ENCODE peak calls at places on chromosomes 6 and 20, in six cellular contexts. One of them, this sample, is unnamed.

GRCh38 chr6:4902363-4902762 is 101.5 kb downstream of the RPP40 start:
- DNase-seq in heart left ventricle: no peak
- DNase-seq in hepatocyte: no peak
- DNase-seq in CD8-positive, alpha-beta T cell: no peak
- DNase-seq in astrocyte of the cerebellum: no peak
- DNase-seq in neural progenitor cell: no peak
- DNase-seq in this sample: no peak

GRCh38 chr20:34825530-34826362 is at the start of gene NCOA6:
- DNase-seq in heart left ventricle: peak; percentile 92
- DNase-seq in hepatocyte: peak; percentile 93
- DNase-seq in CD8-positive, alpha-beta T cell: peak; percentile 87
- DNase-seq in astrocyte of the cerebellum: peak; percentile 26
- DNase-seq in neural progenitor cell: peak; percentile 82
- DNase-seq in this sample: peak; percentile 75

GRCh38 chr20:48983423-48984400 is 62.2 kb downstream of the ARFGEF2 start:
- DNase-seq in heart left ventricle: peak; percentile 37
- DNase-seq in hepatocyte: peak; percentile 54
- DNase-seq in CD8-positive, alpha-beta T cell: no peak
- DNase-seq in astrocyte of the cerebellum: peak; percentile 65
- DNase-seq in neural progenitor cell: no peak
- DNase-seq in this sample: peak; percentile 93

GRCh38 chr20:48178607-48179006 is 393.3 kb upstream of the SULF2 start:
- DNase-seq in heart left ventricle: no peak
- DNase-seq in hepatocyte: no peak
- DNase-seq in CD8-positive, alpha-beta T cell: no peak
- DNase-seq in astrocyte of the cerebellum: no peak
- DNase-seq in neural progenitor cell: peak; percentile 77
- DNase-seq in this sample: no peak

GRCh38 chr20:25005220-25005619 is 12.7 kb upstream of the APMAP start:
- DNase-seq in heart left ventricle: no peak
- DNase-seq in hepatocyte: no peak
- DNase-seq in CD8-positive, alpha-beta T cell: no peak
- DNase-seq in astrocyte of the cerebellum: peak; percentile 76
- DNase-seq in neural progenitor cell: no peak
- DNase-seq in this sample: no peak

GRCh38 chr20:50804453-50805348 is 9.8 kb downstream of the BCAS4 start:
- DNase-seq in heart left ventricle: no peak
- DNase-seq in hepatocyte: no peak
- DNase-seq in CD8-positive, alpha-beta T cell: peak; percentile 36
- DNase-seq in astrocyte of the cerebellum: no peak
- DNase-seq in neural progenitor cell: no peak
- DNase-seq in this sample: no peak

GRCh38 chr6:113858067-113858604 is 991 bp downstream of the MARCKS start:
- DNase-seq in heart left ventricle: peak; percentile 43
- DNase-seq in hepatocyte: peak; percentile 68
- DNase-seq in CD8-positive, alpha-beta T cell: no peak
- DNase-seq in astrocyte of the cerebellum: no peak
- DNase-seq in neural progenitor cell: peak; percentile 69
- DNase-seq in this sample: peak; percentile 41

GRCh38 chr6:39102024-39102820 is 12.8 kb downstream of the SAYSD1 start:
- DNase-seq in heart left ventricle: no peak
- DNase-seq in hepatocyte: peak; percentile 76
- DNase-seq in CD8-positive, alpha-beta T cell: no peak
- DNase-seq in astrocyte of the cerebellum: peak; percentile 52
- DNase-seq in neural progenitor cell: peak; percentile 80
- DNase-seq in this sample: peak; percentile 4

GRCh38 chr6:80465513-80465912 is 359.0 kb downstream of the BCKDHB start:
- DNase-seq in heart left ventricle: no peak
- DNase-seq in hepatocyte: no peak
- DNase-seq in CD8-positive, alpha-beta T cell: no peak
- DNase-seq in astrocyte of the cerebellum: no peak
- DNase-seq in neural progenitor cell: no peak
- DNase-seq in this sample: no peak

GRCh38 chr6:2875840-2876207 is 27.3 kb downstream of the SERPINB9 start:
- DNase-seq in heart left ventricle: peak; percentile 30
- DNase-seq in hepatocyte: no peak
- DNase-seq in CD8-positive, alpha-beta T cell: peak; percentile 61
- DNase-seq in astrocyte of the cerebellum: no peak
- DNase-seq in neural progenitor cell: peak; percentile 34
- DNase-seq in this sample: no peak

GRCh38 chr6:143549630-143550268 is 38.2 kb upstream of the FUCA2 start:
- DNase-seq in heart left ventricle: no peak
- DNase-seq in hepatocyte: peak; percentile 58
- DNase-seq in CD8-positive, alpha-beta T cell: no peak
- DNase-seq in astrocyte of the cerebellum: no peak
- DNase-seq in neural progenitor cell: no peak
- DNase-seq in this sample: no peak

GRCh38 chr6:128275030-128275429 is 245.4 kb downstream of the PTPRK start:
- DNase-seq in heart left ventricle: no peak
- DNase-seq in hepatocyte: no peak
- DNase-seq in CD8-positive, alpha-beta T cell: no peak
- DNase-seq in astrocyte of the cerebellum: no peak
- DNase-seq in neural progenitor cell: no peak
- DNase-seq in this sample: peak; percentile 41

GRCh38 chr6:130624046-130624445 is 203.2 kb upstream of the SMLR1 start:
- DNase-seq in heart left ventricle: no peak
- DNase-seq in hepatocyte: no peak
- DNase-seq in CD8-positive, alpha-beta T cell: no peak
- DNase-seq in astrocyte of the cerebellum: no peak
- DNase-seq in neural progenitor cell: no peak
- DNase-seq in this sample: no peak

GRCh38 chr6:160215232-160215631 is 43.4 kb downstream of the SLC22A2 start:
- DNase-seq in heart left ventricle: no peak
- DNase-seq in hepatocyte: no peak
- DNase-seq in CD8-positive, alpha-beta T cell: no peak
- DNase-seq in astrocyte of the cerebellum: no peak
- DNase-seq in neural progenitor cell: no peak
- DNase-seq in this sample: no peak

GRCh38 chr6:125791151-125791819 is 525 bp downstream of the NCOA7 start:
- DNase-seq in heart left ventricle: peak; percentile 38
- DNase-seq in hepatocyte: peak; percentile 71
- DNase-seq in CD8-positive, alpha-beta T cell: peak; percentile 44
- DNase-seq in astrocyte of the cerebellum: no peak
- DNase-seq in neural progenitor cell: peak; percentile 27
- DNase-seq in this sample: peak; percentile 80

GRCh38 chr6:38065734-38066133 is 246.2 kb downstream of the ZFAND3 start:
- DNase-seq in heart left ventricle: no peak
- DNase-seq in hepatocyte: no peak
- DNase-seq in CD8-positive, alpha-beta T cell: no peak
- DNase-seq in astrocyte of the cerebellum: no peak
- DNase-seq in neural progenitor cell: no peak
- DNase-seq in this sample: no peak

GRCh38 chr6:83119742-83120300 is 52.4 kb downstream of the DOP1A start:
- DNase-seq in heart left ventricle: no peak
- DNase-seq in hepatocyte: no peak
- DNase-seq in CD8-positive, alpha-beta T cell: no peak
- DNase-seq in astrocyte of the cerebellum: no peak
- DNase-seq in neural progenitor cell: no peak
- DNase-seq in this sample: no peak

GRCh38 chr6:41698350-41698781 is 37.0 kb downstream of the TFEB start:
- DNase-seq in heart left ventricle: peak; percentile 52
- DNase-seq in hepatocyte: no peak
- DNase-seq in CD8-positive, alpha-beta T cell: no peak
- DNase-seq in astrocyte of the cerebellum: peak; percentile 76
- DNase-seq in neural progenitor cell: peak; percentile 27
- DNase-seq in this sample: peak; percentile 95

GRCh38 chr6:41702089-41702745 is 33.2 kb downstream of the TFEB start:
- DNase-seq in heart left ventricle: no peak
- DNase-seq in hepatocyte: no peak
- DNase-seq in CD8-positive, alpha-beta T cell: no peak
- DNase-seq in astrocyte of the cerebellum: no peak
- DNase-seq in neural progenitor cell: no peak
- DNase-seq in this sample: no peak

GRCh38 chr6:41699063-41699462 is 36.3 kb downstream of the TFEB start:
- DNase-seq in heart left ventricle: no peak
- DNase-seq in hepatocyte: no peak
- DNase-seq in CD8-positive, alpha-beta T cell: no peak
- DNase-seq in astrocyte of the cerebellum: no peak
- DNase-seq in neural progenitor cell: no peak
- DNase-seq in this sample: no peak

GRCh38 chr6:41702771-41703494 is 32.5 kb downstream of the TFEB start:
- DNase-seq in heart left ventricle: no peak
- DNase-seq in hepatocyte: no peak
- DNase-seq in CD8-positive, alpha-beta T cell: no peak
- DNase-seq in astrocyte of the cerebellum: no peak
- DNase-seq in neural progenitor cell: no peak
- DNase-seq in this sample: no peak

DNA sequence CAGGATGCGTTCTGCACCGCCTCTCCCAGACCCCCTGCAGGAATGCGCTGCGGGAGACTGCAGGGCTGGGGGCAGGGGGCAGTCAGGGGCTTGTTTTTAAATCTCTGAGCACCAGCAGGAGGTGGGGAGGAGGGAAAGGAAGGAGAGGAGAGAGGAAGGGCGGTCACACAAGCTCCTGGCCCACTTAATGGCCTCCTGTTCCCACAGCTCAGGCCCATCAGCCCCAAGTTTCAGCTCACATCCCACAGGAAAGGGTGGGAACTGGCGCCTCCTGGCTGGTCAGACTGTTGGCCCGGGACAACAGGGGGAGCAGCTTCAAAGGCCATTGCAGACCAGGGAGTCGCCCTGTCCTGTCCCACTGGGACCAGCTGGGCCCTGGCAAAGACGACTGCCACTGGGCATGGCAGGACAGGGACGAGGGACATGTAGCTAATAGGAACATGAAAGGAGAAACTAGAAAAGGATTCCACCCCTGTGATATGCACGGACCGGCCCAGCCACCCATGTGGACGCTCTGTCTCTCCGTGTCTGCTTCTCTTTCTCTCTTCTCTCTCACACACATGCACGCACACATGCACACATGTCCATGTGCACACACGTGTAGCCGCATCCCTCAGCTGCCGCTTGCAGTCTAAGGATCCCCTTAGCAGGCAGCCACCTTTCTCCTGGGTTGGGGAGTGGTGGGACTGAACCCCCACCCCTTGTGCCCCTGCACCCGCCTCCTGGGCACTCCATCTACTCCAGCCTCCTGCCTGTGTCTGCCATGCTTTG is 34.6 kb downstream of the TFEB start:
- DNase-seq in heart left ventricle: peak; percentile 59
- DNase-seq in hepatocyte: no peak
- DNase-seq in CD8-positive, alpha-beta T cell: no peak
- DNase-seq in astrocyte of the cerebellum: no peak
- DNase-seq in neural progenitor cell: peak; percentile 23
- DNase-seq in this sample: no peak
- TF ChIP-seq CTCF in heart left ventricle: peak; percentile 40
- TF ChIP-seq CTCF in hepatocyte: no peak
- TF ChIP-seq CTCF in CD8-positive, alpha-beta T cell: no peak
- TF ChIP-seq CTCF in astrocyte of the cerebellum: no peak
- TF ChIP-seq CTCF in neural progenitor cell: peak; percentile 5
- TF ChIP-seq CTCF in this sample: no peak

GRCh38 chr6:106085687-106085983 is 501 bp upstream of the PRDM1 start:
- DNase-seq in heart left ventricle: no peak
- DNase-seq in hepatocyte: no peak
- DNase-seq in CD8-positive, alpha-beta T cell: no peak
- DNase-seq in astrocyte of the cerebellum: no peak
- DNase-seq in neural progenitor cell: no peak
- DNase-seq in this sample: no peak

GRCh38 chr6:106087548-106088325 is 1.6 kb downstream of the PRDM1 start:
- DNase-seq in heart left ventricle: peak; percentile 59
- DNase-seq in hepatocyte: no peak
- DNase-seq in CD8-positive, alpha-beta T cell: no peak
- DNase-seq in astrocyte of the cerebellum: peak; percentile 57
- DNase-seq in neural progenitor cell: peak; percentile 72
- DNase-seq in this sample: peak; percentile 75

GRCh38 chr6:106085984-106086832 is at the start of gene PRDM1:
- DNase-seq in heart left ventricle: peak; percentile 77
- DNase-seq in hepatocyte: peak; percentile 91
- DNase-seq in CD8-positive, alpha-beta T cell: peak; percentile 74
- DNase-seq in astrocyte of the cerebellum: no peak
- DNase-seq in neural progenitor cell: peak; percentile 88
- DNase-seq in this sample: peak; percentile 88

GRCh38 chr6:106092279-106092678 is 6.1 kb downstream of the PRDM1 start:
- DNase-seq in heart left ventricle: no peak
- DNase-seq in hepatocyte: no peak
- DNase-seq in CD8-positive, alpha-beta T cell: no peak
- DNase-seq in astrocyte of the cerebellum: no peak
- DNase-seq in neural progenitor cell: no peak
- DNase-seq in this sample: no peak

GRCh38 chr6:106089981-106090380 is 3.8 kb downstream of the PRDM1 start:
- DNase-seq in heart left ventricle: no peak
- DNase-seq in hepatocyte: no peak
- DNase-seq in CD8-positive, alpha-beta T cell: no peak
- DNase-seq in astrocyte of the cerebellum: no peak
- DNase-seq in neural progenitor cell: no peak
- DNase-seq in this sample: no peak
- TF ChIP-seq CTCF in heart left ventricle: peak; percentile 31
- TF ChIP-seq CTCF in hepatocyte: peak; percentile 12
- TF ChIP-seq CTCF in CD8-positive, alpha-beta T cell: no peak
- TF ChIP-seq CTCF in astrocyte of the cerebellum: peak; percentile 30
- TF ChIP-seq CTCF in neural progenitor cell: no peak
- TF ChIP-seq CTCF in this sample: peak; percentile 25

DNA sequence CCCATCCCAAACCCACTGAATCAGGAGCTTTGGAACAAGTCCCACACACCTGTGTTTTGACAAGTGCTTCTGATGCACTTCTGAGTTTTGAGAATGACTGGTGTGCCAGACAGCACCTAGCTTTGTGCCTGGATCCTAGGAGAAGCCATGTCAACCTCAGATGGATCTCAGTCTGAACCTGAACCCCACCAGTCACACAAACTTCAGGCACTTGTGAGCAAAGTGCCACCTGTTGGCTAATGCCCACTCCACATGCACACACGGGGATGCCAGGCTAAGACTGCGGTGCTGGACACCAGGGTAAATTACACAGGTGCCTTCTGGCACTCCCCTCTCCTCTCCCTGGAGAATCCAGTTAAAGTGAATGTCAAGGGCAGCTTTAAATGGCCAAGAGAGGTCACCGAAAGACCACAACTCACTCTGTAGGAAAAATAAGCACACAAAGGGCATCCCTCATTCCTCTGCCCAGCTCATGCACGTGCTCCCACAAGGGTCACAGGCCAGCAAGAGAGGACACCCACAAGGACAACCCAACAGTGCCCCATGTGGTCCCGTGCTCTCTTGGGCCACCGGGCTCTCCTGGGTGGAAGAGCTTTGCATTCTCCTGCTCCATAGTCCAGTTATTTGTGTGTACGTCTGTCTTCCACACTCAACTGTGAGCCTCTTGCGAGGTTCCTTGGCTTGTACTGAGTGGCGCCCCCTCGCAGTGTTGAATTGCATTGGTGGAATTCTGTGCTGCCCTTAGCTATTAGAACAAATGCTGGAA is 45.6 kb downstream of the TAF8 start:
- DNase-seq in heart left ventricle: no peak
- DNase-seq in hepatocyte: no peak
- DNase-seq in CD8-positive, alpha-beta T cell: no peak
- DNase-seq in astrocyte of the cerebellum: no peak
- DNase-seq in neural progenitor cell: peak; percentile 28
- DNase-seq in this sample: no peak
- TF ChIP-seq CTCF in heart left ventricle: no peak
- TF ChIP-seq CTCF in hepatocyte: no peak
- TF ChIP-seq CTCF in CD8-positive, alpha-beta T cell: no peak
- TF ChIP-seq CTCF in astrocyte of the cerebellum: no peak
- TF ChIP-seq CTCF in neural progenitor cell: peak; percentile 46
- TF ChIP-seq CTCF in this sample: no peak

DNA sequence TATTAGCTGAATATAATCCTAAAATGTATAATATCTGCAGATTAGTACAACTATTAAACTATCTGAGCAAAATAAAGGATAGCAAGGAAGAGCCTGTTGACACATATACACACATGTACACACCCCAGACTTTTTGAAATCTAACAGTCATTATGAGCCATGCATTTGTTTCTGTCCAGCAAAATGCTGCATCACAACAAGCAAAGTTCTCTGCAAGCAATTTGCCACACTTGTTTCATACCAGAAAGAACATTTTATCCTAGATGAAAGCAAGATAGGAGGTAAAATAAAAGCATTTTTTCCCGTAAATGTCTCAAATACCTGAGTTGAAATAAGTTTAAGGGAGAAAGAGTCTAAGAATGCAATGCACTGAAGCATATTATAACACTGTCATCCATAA is 145.2 kb downstream of the COL21A1 start:
- DNase-seq in heart left ventricle: no peak
- DNase-seq in hepatocyte: no peak
- DNase-seq in CD8-positive, alpha-beta T cell: no peak
- DNase-seq in astrocyte of the cerebellum: no peak
- DNase-seq in neural progenitor cell: no peak
- DNase-seq in this sample: peak; percentile 40
- TF ChIP-seq CTCF in heart left ventricle: no peak
- TF ChIP-seq CTCF in hepatocyte: no peak
- TF ChIP-seq CTCF in CD8-positive, alpha-beta T cell: no peak
- TF ChIP-seq CTCF in astrocyte of the cerebellum: no peak
- TF ChIP-seq CTCF in neural progenitor cell: no peak
- TF ChIP-seq CTCF in this sample: no peak